ENCODE peak calls at places on chromosomes 2 and 18, in eight cellular contexts. N is IMR-90, Y is GM23338, J is psoas muscle, Z is PC-9, C is iPS DF 6.9, E is hippocampal formation, H is K562. D is an unnamed sample.

GRCh38 chr18:79227617-79228016 is 158.4 kb downstream of the ATP9B start:
- DNase-seq in N (no peak), J (no peak), E (no peak), C (no peak), Y (no peak), H (no peak), Z (no peak), D (no peak)

GRCh38 chr2:172178035-172178434 is 75.3 kb upstream of the DLX2 start:
- DNase-seq in Z (peak), N (peak), C (no peak), E (no peak), J (no peak), H (no peak), Y (no peak), D (no peak)

GRCh38 chr2:20334645-20335203 is 15.9 kb downstream of the PUM2 start:
- DNase-seq in H (no peak), E (no peak), Y (no peak), C (no peak), N (no peak), J (no peak), Z (no peak), D (no peak)

GRCh38 chr2:39094717-39095363 is 26.0 kb downstream of the SOS1 start:
- DNase-seq in E (no peak), C (no peak), J (no peak), N (peak), Z (peak), Y (no peak), H (no peak), D (no peak)

GRCh38 chr2:232232915-232233314 is 145.6 kb upstream of the ALPP start:
- DNase-seq in J (no peak), H (no peak), C (no peak), Y (no peak), Z (no peak), E (no peak), N (no peak), D (no peak)

GRCh38 chr2:207078186-207078798 is 87.5 kb downstream of the KLF7 start:
- DNase-seq in E (peak), N (no peak), J (no peak), H (no peak), Y (no peak), C (no peak), Z (no peak), D (no peak)

GRCh38 chr18:56038258-56039030 is 450.5 kb upstream of the TCF4 start:
- DNase-seq in C (no peak), Y (no peak), J (no peak), H (no peak), Z (no peak), N (no peak), E (no peak), D (no peak)

GRCh38 chr18:37471619-37472018 is 94.0 kb downstream of the CELF4 start:
- DNase-seq in J (no peak), N (no peak), E (no peak), H (no peak), Z (no peak), Y (no peak), C (no peak), D (no peak)

GRCh38 chr18:40863801-40864200 is 1091.2 kb upstream of the PIK3C3 start:
- DNase-seq in C (no peak), Y (no peak), E (no peak), H (no peak), N (no peak), J (no peak), Z (no peak), D (no peak)

GRCh38 chr2:240759454-240759853 is 60.6 kb downstream of the KIF1A start:
- DNase-seq in J (no peak), N (no peak), Y (no peak), C (no peak), E (no peak), Z (no peak), H (peak), D (no peak)

GRCh38 chr2:219116776-219117646 is 43.6 kb downstream of the NHEJ1 start:
- DNase-seq in C (no peak), Y (no peak), J (no peak), H (no peak), N (no peak), E (no peak), Z (no peak), D (no peak)

GRCh38 chr2:70133521-70134348 is 46.5 kb downstream of the PCBP1 start:
- DNase-seq in E (no peak), C (no peak), J (no peak), N (no peak), H (peak), Z (no peak), Y (no peak), D (peak)

GRCh38 chr2:47033102-47033880 is 117.7 kb upstream of the MCFD2 start:
- DNase-seq in C (no peak), H (no peak), E (no peak), Z (peak), J (no peak), N (no peak), Y (no peak), D (no peak)

GRCh38 chr18:25166113-25166512 is 185.9 kb downstream of the ZNF521 start:
- DNase-seq in Z (no peak), J (no peak), H (no peak), C (no peak), N (peak), Y (no peak), E (no peak), D (no peak)

GRCh38 chr2:127580167-127581049 is 44.9 kb downstream of the MYO7B start:
- DNase-seq in Z (peak), E (no peak), C (no peak), Y (no peak), H (no peak), J (no peak), N (no peak), D (no peak)